ENCODE peak calls at places on chromosomes 3 and 15, in four cellular contexts. W is ascending aorta, P is lower leg skin, E is esophagus squamous epithelium. B is an unnamed sample.

GRCh38 chr15:44193651-44194396 is 1.2 kb downstream of the FRMD5 start:
- DNase-seq in W (no peak), P (no peak), E (no peak), B (no peak)

GRCh38 chr15:91711384-91712082 is 142.0 kb upstream of the SLCO3A1 start:
- DNase-seq in W (no peak), P (no peak), E (no peak), B (no peak)

GRCh38 chr3:189108735-189109134 is 63.0 kb upstream of the TPRG1 start:
- DNase-seq in W (no peak), P (no peak), E (no peak), B (no peak)

GRCh38 chr3:51063074-51063473 is 322.0 kb upstream of the MANF start:
- DNase-seq in W (no peak), P (no peak), E (no peak), B (no peak)

GRCh38 chr3:158958873-158959272 is 157.0 kb downstream of the MFSD1 start:
- DNase-seq in W (no peak), P (no peak), E (no peak), B (no peak)

GRCh38 chr3:40841131-40841530 is 316.4 kb downstream of the ZNF621 start:
- DNase-seq in W (no peak), P (no peak), E (no peak), B (no peak)

GRCh38 chr3:183873986-183874385 is 10.7 kb downstream of the PARL start:
- DNase-seq in W (no peak), P (no peak), E (no peak), B (no peak)

GRCh38 chr3:155739154-155739553 is 5.7 kb downstream of the PLCH1 start:
- DNase-seq in W (no peak), P (no peak), E (no peak), B (no peak)

GRCh38 chr3:35678552-35679220 is 39.4 kb downstream of the ARPP21 start:
- DNase-seq in W (no peak), P (no peak), E (no peak), B (no peak)

GRCh38 chr15:98442379-98442833 is 205.9 kb upstream of the IGF1R start:
- DNase-seq in W (peak), P (peak), E (no peak), B (no peak)

GRCh38 chr3:37494206-37494605 is 319.8 kb upstream of the LRRFIP2 start:
- DNase-seq in W (peak), P (no peak), E (no peak), B (no peak)

GRCh38 chr3:46484388-46484787 is 13.4 kb upstream of the RTP3 start:
- DNase-seq in W (peak), P (no peak), E (no peak), B (no peak)

GRCh38 chr3:70076394-70076793 is 76.9 kb downstream of the SAMMSON start:
- DNase-seq in W (no peak), P (no peak), E (no peak), B (no peak)

GRCh38 chr15:75672111-75672602 is 24.4 kb downstream of the SNX33 start:
- DNase-seq in W (no peak), P (no peak), E (no peak), B (no peak)

GRCh38 chr15:100861511-100861991 is 18.1 kb upstream of the ALDH1A3 start:
- DNase-seq in W (no peak), P (no peak), E (no peak), B (no peak)

GRCh38 chr15:33099213-33099612 is 95.3 kb downstream of the FMN1 start:
- DNase-seq in W (no peak), P (no peak), E (no peak), B (no peak)

GRCh38 chr3:13120246-13120927 is 47.2 kb upstream of the IQSEC1 start:
- DNase-seq in W (no peak), P (no peak), E (no peak), B (no peak)

GRCh38 chr3:55692958-55693558 is 206.0 kb upstream of the WNT5A start:
- DNase-seq in W (no peak), P (no peak), E (no peak), B (no peak)

GRCh38 chr3:113038326-113038725 is 47.5 kb downstream of the GTPBP8 start:
- DNase-seq in W (no peak), P (no peak), E (no peak), B (no peak)

GRCh38 chr3:53803124-53803815 is 42.9 kb downstream of the CHDH start:
- DNase-seq in W (peak), P (no peak), E (no peak), B (no peak)

GRCh38 chr15:99704444-99704838 is 28.8 kb downstream of the LYSMD4 start:
- DNase-seq in W (no peak), P (peak), E (no peak), B (no peak)

GRCh38 chr3:40264437-40264836 is 45.1 kb upstream of the EIF1B start:
- DNase-seq in W (no peak), P (no peak), E (no peak), B (no peak)

GRCh38 chr3:105745046-105745445 is 123.8 kb downstream of the CBLB start:
- DNase-seq in W (no peak), P (no peak), E (no peak), B (no peak)

GRCh38 chr3:50194903-50195500 is 3.6 kb downstream of the GNAT1 start:
- DNase-seq in W (no peak), P (no peak), E (no peak), B (no peak)

GRCh38 chr3:72185549-72186484 is 400.9 kb upstream of the PROK2 start:
- DNase-seq in W (peak), P (no peak), E (no peak), B (no peak)

GRCh38 chr3:126292318-126293070 is 64.7 kb downstream of the KLF15 start:
- DNase-seq in W (peak), P (no peak), E (no peak), B (no peak)

GRCh38 chr3:27542469-27542868 is 58.3 kb upstream of the SLC4A7 start:
- DNase-seq in W (no peak), P (no peak), E (no peak), B (no peak)

GRCh38 chr3:156483961-156484787 is 70.7 kb downstream of the SSR3 start:
- DNase-seq in W (no peak), P (no peak), E (no peak), B (no peak)

GRCh38 chr15:34223904-34224596 is 766 bp upstream of the EMC4 start:
- DNase-seq in W (no peak), P (no peak), E (no peak), B (no peak)

GRCh38 chr15:63054985-63055384 is 12.4 kb downstream of the TPM1 start:
- DNase-seq in W (no peak), P (no peak), E (no peak), B (no peak)

GRCh38 chr3:134685881-134686802 is 35.3 kb upstream of the KY start:
- DNase-seq in W (no peak), P (no peak), E (no peak), B (no peak)

GRCh38 chr3:127445581-127446368 is 144.8 kb downstream of the TPRA1 start:
- DNase-seq in W (peak), P (no peak), E (no peak), B (peak)

GRCh38 chr3:10983219-10983916 is 9.2 kb upstream of the SLC6A1 start:
- DNase-seq in W (no peak), P (peak), E (no peak), B (no peak)

GRCh38 chr15:63236272-63236671 is 41.1 kb upstream of the APH1B start:
- DNase-seq in W (no peak), P (no peak), E (no peak), B (no peak)

GRCh38 chr15:71800835-71801745 is 9.3 kb upstream of the NR2E3 start:
- DNase-seq in W (no peak), P (peak), E (no peak), B (no peak)

DNA sequence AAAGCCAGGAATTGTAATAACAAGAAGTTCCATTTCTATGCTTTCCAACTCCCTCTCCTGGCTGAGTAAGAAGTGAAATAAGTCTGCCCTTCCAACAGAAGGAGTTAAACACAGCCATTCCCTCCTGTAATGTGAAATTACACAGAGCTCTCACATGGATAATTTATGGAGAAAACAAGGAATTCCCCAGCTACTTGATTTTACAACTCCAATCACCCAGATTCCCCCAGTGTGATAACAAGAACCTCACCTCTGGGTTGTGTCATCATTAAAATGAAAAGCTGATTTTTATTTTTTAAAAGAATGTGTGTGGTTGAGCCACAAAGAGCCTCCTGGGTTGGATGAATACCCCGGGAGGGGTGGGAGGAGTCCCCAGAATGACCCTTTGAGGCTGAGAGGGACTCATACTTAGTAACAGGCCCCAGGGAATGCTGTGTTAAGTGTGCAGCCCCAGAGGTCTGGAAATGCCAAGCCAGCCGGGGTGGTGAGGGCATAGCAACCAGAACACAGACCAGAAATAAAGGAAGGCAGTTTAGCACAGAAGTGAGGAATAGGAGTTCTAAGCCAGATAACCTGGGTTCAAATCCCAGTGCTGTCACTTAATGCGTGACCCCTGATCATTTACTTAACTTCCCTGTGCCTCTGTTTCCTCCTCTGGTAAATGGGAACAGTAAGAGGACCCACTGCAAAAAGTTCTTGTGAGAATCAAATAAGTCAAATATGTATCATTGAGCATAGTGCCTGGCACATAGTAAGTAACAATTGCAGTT is 124.9 kb upstream of the ARHGEF3 start:
- DNase-seq in W (no peak), P (no peak), E (no peak), B (no peak)
- TF ChIP-seq CTCF in W (no peak), P (no peak), E (no peak), B (no peak)

GRCh38 chr3:181298421-181298820 is 308.9 kb upstream of the DNAJC19 start:
- DNase-seq in W (no peak), P (no peak), E (no peak), B (no peak)
- TF ChIP-seq CTCF in W (no peak), P (no peak), E (no peak), B (no peak)

DNA sequence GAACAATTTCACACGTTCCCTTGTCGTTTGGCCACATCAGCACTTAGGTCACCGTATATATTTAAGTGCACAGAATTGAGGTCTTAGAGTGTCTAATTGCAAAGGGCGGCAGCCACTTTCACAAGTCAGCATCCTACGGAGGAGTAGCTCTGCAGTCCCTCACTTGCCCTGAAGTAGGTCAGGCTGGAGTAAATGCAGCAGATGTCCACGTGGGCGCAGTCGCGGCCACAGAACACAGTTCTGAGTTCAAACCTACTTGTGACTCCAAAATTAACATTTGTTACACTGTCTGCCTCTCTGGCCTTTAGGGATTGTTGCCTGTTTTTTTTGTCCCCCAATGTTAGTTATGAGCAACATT is 85.8 kb downstream of the PDCD6IP start:
- DNase-seq in W (no peak), P (no peak), E (no peak), B (no peak)
- TF ChIP-seq CTCF in W (peak), P (no peak), E (no peak), B (no peak)

GRCh38 chr15:39581501-39582285 is 814 bp downstream of the THBS1 start:
- DNase-seq in W (peak), P (peak), E (no peak), B (no peak)
- TF ChIP-seq CTCF in W (peak), P (no peak), E (peak), B (no peak)

B was measured in omental fat pad.